ENCODE peak calls at places on chromosomes 4 and X, in five cellular contexts. E, I, H, T and D are unnamed samples. For H3K27me3 and H3K9me3, the result is how much of the 10 kb centered on the place peaks cover.

GRCh38 chr4:15003891-15004700 is 1.8 kb downstream of the CPEB2 start:
- DNase-seq in T (peak), H (peak), I (peak), E (peak), D (peak)

GRCh38 chrX:17024896-17025295 is 78.4 kb downstream of the REPS2 start:
- DNase-seq in H (no peak), I (no peak), T (no peak), E (no peak), D (no peak)

GRCh38 chr4:122450847-122451246 is 5.7 kb downstream of the IL2 start:
- DNase-seq in E (no peak), T (no peak), H (no peak), I (no peak), D (no peak)

GRCh38 chr4:41213563-41214157 is 682 bp downstream of the APBB2 start:
- DNase-seq in H (no peak), E (peak), I (peak), T (peak), D (peak)

GRCh38 chr4:172900880-172901279 is 267.7 kb upstream of the GALNT7 start:
- DNase-seq in I (no peak), E (no peak), H (no peak), T (no peak), D (no peak)

GRCh38 chr4:153728660-153729059 is 31.2 kb downstream of the RNF175 start:
- DNase-seq in H (no peak), E (no peak), I (no peak), T (no peak), D (no peak)

GRCh38 chr4:124946696-124947095 is 234.2 kb upstream of the ANKRD50 start:
- DNase-seq in H (no peak), I (no peak), E (no peak), T (no peak), D (no peak)

GRCh38 chr4:48879561-48880442 is 26.8 kb downstream of the OCIAD2 start:
- DNase-seq in I (no peak), H (no peak), T (no peak), E (no peak), D (no peak)

GRCh38 chr4:137274404-137274803 is 257.9 kb downstream of the PCDH18 start:
- DNase-seq in E (no peak), I (no peak), T (no peak), H (no peak), D (no peak)

GRCh38 chrX:136816970-136817369 is 36.2 kb upstream of the ARHGEF6 start:
- DNase-seq in E (no peak), H (no peak), I (no peak), T (no peak), D (no peak)

GRCh38 chr4:47213539-47213938 is 182.2 kb downstream of the GABRB1 start:
- DNase-seq in T (no peak), I (no peak), E (no peak), H (no peak), D (no peak)

GRCh38 chr4:33060873-33061542 is 2340.8 kb downstream of the PCDH7 start:
- DNase-seq in H (no peak), T (no peak), I (peak), E (no peak), D (no peak)

GRCh38 chr4:152784490-152785195 is 4.9 kb downstream of the ARFIP1 start:
- DNase-seq in T (no peak), H (no peak), E (no peak), I (no peak), D (no peak)

GRCh38 chr4:151739118-151739517 is 21.7 kb downstream of the GATB start:
- DNase-seq in H (no peak), T (no peak), E (no peak), I (no peak), D (no peak)

GRCh38 chrX:68842351-68842750 is 13.5 kb downstream of the EFNB1 start:
- DNase-seq in H (no peak), E (no peak), I (no peak), T (no peak), D (no peak)

GRCh38 chrX:68842781-68843581 is 14.2 kb downstream of the EFNB1 start:
- DNase-seq in E (peak), I (no peak), T (no peak), H (no peak), D (no peak)

GRCh38 chrX:68841251-68842049 is 12.6 kb downstream of the EFNB1 start:
- DNase-seq in I (peak), T (no peak), E (peak), H (no peak), D (no peak)

GRCh38 chrX:68846536-68846935 is 17.7 kb downstream of the EFNB1 start:
- DNase-seq in I (no peak), E (no peak), H (no peak), T (no peak), D (no peak)

DNA sequence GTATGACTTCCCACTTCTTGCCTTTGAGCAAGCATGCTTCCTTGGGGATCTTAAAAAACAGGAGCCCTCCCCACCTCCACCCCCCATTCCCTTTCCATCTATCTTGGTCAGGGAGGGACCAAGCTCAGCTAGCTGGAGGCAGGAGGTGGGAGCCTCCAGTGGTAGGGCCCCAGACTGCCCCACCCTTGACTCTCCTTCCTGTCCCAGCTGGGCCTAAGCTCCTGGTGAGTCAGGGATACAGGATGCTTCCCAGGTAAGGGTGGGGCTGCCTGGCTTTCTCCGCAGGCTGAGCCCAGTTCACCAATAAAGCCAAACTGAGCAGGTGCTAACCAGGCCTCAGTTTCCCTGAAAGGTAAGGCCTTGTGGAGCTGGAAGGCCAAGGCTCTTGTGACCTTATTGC is 15.2 kb downstream of the EFNB1 start:
- DNase-seq in T (no peak), E (no peak), I (no peak), H (no peak), D (no peak)
- H3K27me3 ChIP-seq in T (under half), E (under half), I (under half), H (under half), D (under half)

DNA sequence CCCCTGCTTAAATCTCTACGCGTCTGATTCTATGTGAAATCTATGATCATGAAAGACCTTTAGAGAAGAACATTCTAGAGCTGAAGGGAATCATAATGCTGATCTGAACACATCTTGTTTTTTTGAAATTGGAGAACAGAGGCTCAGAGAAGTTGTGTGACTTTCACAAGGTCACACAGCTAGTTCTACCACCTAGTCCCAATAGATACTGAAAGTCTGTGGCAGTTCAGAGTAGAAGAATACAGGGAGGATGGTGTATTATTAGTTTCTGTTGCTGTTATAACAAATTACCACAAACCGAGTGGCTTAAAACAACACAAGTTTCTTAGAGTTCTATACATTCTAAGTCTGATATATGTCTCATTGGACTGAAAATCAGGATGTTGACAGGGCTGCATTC is 14.5 kb downstream of the CYP2U1 start:
- DNase-seq in E (no peak), H (no peak), T (no peak), I (no peak), D (no peak)
- TF ChIP-seq CTCF in E (no peak), H (no peak), T (no peak), I (no peak), D (no peak)

GRCh38 chr4:858831-859451 is 33.0 kb upstream of the CPLX1 start:
- DNase-seq in E (no peak), T (no peak), I (no peak), H (no peak), D (no peak)

GRCh38 chr4:857461-857860 is 31.5 kb upstream of the CPLX1 start:
- DNase-seq in E (no peak), H (no peak), T (no peak), I (no peak), D (no peak)

GRCh38 chr4:860561-860960 is 34.6 kb upstream of the CPLX1 start:
- DNase-seq in H (no peak), I (no peak), T (no peak), E (no peak), D (no peak)

GRCh38 chr4:858136-858535 is 32.2 kb upstream of the CPLX1 start:
- DNase-seq in H (no peak), T (no peak), E (no peak), I (no peak), D (no peak)

DNA sequence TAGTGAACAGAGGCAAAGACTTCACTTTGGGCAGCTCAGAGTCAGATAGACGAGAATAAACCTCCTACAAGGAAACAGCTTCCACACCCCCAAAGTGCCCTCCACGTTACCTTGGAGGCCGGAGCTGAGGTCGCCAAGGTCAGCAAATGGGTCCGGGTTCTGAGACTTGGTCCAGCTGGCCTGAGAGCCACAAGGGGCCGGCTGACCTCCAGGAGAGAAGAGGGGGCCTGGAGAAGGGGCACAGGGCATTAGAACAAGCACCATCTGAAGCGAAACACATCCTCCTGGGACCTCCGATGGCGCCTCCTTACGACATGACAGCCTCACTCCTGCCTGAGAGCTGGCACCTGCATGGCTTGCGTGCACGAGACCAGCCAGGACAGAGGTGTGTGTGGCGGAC is 33.6 kb upstream of the CPLX1 start:
- DNase-seq in T (no peak), H (no peak), I (no peak), E (no peak), D (no peak)
- H3K9me3 ChIP-seq in T (under half), H (under half), I (under half), E (under half), D (under half)

DNA sequence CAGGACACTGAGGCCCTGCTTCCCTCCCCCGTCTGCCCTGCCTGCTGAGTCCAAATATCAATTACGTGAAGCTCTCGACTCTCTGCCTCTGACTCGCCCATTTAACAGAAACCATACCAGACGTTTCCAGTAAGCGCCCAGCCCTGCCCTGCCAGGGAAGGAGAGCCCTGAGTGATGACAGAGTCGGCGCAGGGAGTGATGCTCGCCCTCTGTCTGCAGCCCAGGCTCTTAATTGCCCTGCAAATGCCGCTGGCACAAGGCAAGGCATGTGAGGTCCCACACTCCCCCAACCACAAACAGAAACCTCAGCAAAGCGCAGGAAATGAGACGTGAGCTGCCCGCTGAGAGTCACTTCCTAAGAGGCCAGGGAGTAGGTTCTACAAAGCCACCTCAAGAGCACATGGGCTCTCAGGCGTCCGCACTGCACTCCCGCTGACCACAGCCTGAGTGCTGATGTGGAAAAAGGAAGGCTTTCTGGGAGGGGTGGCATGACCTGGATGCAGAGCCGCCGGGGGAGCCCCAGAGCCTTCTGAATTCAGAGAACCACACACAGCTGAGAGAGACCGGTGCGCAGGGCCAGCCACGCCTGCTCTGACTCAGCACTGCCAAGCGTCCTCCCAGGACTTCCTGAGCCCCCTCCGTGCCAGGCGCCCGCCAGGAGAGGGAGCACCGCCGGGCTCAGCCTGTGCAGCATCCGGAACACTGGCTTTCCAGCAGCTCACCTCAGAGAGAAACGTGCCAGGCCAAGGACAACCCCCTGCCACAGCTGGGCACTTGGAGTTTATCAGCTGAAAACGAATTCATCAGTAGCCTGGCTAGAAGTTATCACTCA is 5.3 kb downstream of the ZFYVE28 start:
- DNase-seq in T (peak), H (peak), I (peak), E (peak), D (peak)
- H3K27me3 ChIP-seq in T (under half), H (under half), I (under half), E (under half), D (under half)

GRCh38 chrX:73847991-73848390 is 285.0 kb downstream of the CHIC1 start:
- DNase-seq in E (no peak), T (no peak), H (no peak), I (no peak), D (no peak)
- TF ChIP-seq CTCF in E (no peak), T (no peak), H (no peak), I (no peak), D (no peak)